ENCODE peak calls at places on chromosomes 16 and 17, in four cellular contexts. One of them, this sample, is unnamed.

GRCh38 chr17:16972346-16972745 is 428 bp upstream of the TNFRSF13B start:
- DNase-seq in RPMI7951: no peak
- DNase-seq in activated CD4-positive, alpha-beta T cell treated with anti-CD3 and anti-CD28 coated beads, Interleukin-2, amount 50 U/mL, for 48 hours: no peak
- DNase-seq in AG10803: no peak
- DNase-seq in this sample: no peak

GRCh38 chr16:89243664-89244063 is 26.2 kb downstream of the ZNF778 start:
- DNase-seq in activated CD4-positive, alpha-beta T cell treated with anti-CD3 and anti-CD28 coated beads, Interleukin-2, amount 50 U/mL, for 48 hours: no peak
- DNase-seq in AG10803: no peak
- DNase-seq in RPMI7951: no peak
- DNase-seq in this sample: no peak

GRCh38 chr17:72622661-72623433 is 469.6 kb downstream of the SLC39A11 start:
- DNase-seq in activated CD4-positive, alpha-beta T cell treated with anti-CD3 and anti-CD28 coated beads, Interleukin-2, amount 50 U/mL, for 48 hours: no peak
- DNase-seq in AG10803: no peak
- DNase-seq in RPMI7951: peak
- DNase-seq in this sample: no peak

GRCh38 chr17:49715221-49715620 is 7.5 kb upstream of the SLC35B1 start:
- DNase-seq in activated CD4-positive, alpha-beta T cell treated with anti-CD3 and anti-CD28 coated beads, Interleukin-2, amount 50 U/mL, for 48 hours: peak
- DNase-seq in AG10803: no peak
- DNase-seq in RPMI7951: no peak
- DNase-seq in this sample: no peak

GRCh38 chr17:44663095-44663494 is 6.8 kb downstream of the MEIOC start:
- DNase-seq in activated CD4-positive, alpha-beta T cell treated with anti-CD3 and anti-CD28 coated beads, Interleukin-2, amount 50 U/mL, for 48 hours: no peak
- DNase-seq in RPMI7951: no peak
- DNase-seq in AG10803: no peak
- DNase-seq in this sample: no peak

GRCh38 chr16:84339316-84339715 is 29.0 kb upstream of the ATP2C2 start:
- DNase-seq in AG10803: no peak
- DNase-seq in RPMI7951: no peak
- DNase-seq in activated CD4-positive, alpha-beta T cell treated with anti-CD3 and anti-CD28 coated beads, Interleukin-2, amount 50 U/mL, for 48 hours: no peak
- DNase-seq in this sample: no peak

GRCh38 chr16:79372504-79373184 is 227.9 kb downstream of the MAF start:
- DNase-seq in RPMI7951: peak
- DNase-seq in AG10803: peak
- DNase-seq in activated CD4-positive, alpha-beta T cell treated with anti-CD3 and anti-CD28 coated beads, Interleukin-2, amount 50 U/mL, for 48 hours: peak
- DNase-seq in this sample: no peak

GRCh38 chr16:2207872-2208271 is 2.6 kb downstream of the MLST8 start:
- DNase-seq in AG10803: no peak
- DNase-seq in activated CD4-positive, alpha-beta T cell treated with anti-CD3 and anti-CD28 coated beads, Interleukin-2, amount 50 U/mL, for 48 hours: no peak
- DNase-seq in RPMI7951: no peak
- DNase-seq in this sample: no peak

GRCh38 chr16:14378131-14378551 is 251.9 kb downstream of the PARN start:
- DNase-seq in activated CD4-positive, alpha-beta T cell treated with anti-CD3 and anti-CD28 coated beads, Interleukin-2, amount 50 U/mL, for 48 hours: no peak
- DNase-seq in AG10803: peak
- DNase-seq in RPMI7951: peak
- DNase-seq in this sample: peak

GRCh38 chr17:14113137-14113536 is 43.8 kb downstream of the COX10 start:
- DNase-seq in activated CD4-positive, alpha-beta T cell treated with anti-CD3 and anti-CD28 coated beads, Interleukin-2, amount 50 U/mL, for 48 hours: no peak
- DNase-seq in RPMI7951: no peak
- DNase-seq in AG10803: no peak
- DNase-seq in this sample: no peak

GRCh38 chr17:8122391-8122922 is 1.4 kb downstream of the HES7 start:
- DNase-seq in AG10803: peak
- DNase-seq in RPMI7951: peak
- DNase-seq in activated CD4-positive, alpha-beta T cell treated with anti-CD3 and anti-CD28 coated beads, Interleukin-2, amount 50 U/mL, for 48 hours: peak
- DNase-seq in this sample: peak

GRCh38 chr16:71467810-71468209 is 5.8 kb upstream of the ZNF23 start:
- DNase-seq in AG10803: no peak
- DNase-seq in RPMI7951: peak
- DNase-seq in activated CD4-positive, alpha-beta T cell treated with anti-CD3 and anti-CD28 coated beads, Interleukin-2, amount 50 U/mL, for 48 hours: peak
- DNase-seq in this sample: peak

GRCh38 chr17:339193-340061 is 13.2 kb downstream of the RPH3AL start:
- DNase-seq in RPMI7951: no peak
- DNase-seq in AG10803: no peak
- DNase-seq in activated CD4-positive, alpha-beta T cell treated with anti-CD3 and anti-CD28 coated beads, Interleukin-2, amount 50 U/mL, for 48 hours: no peak
- DNase-seq in this sample: no peak

GRCh38 chr17:28725166-28725659 is 820 bp downstream of the TLCD1 start:
- DNase-seq in RPMI7951: peak
- DNase-seq in AG10803: peak
- DNase-seq in activated CD4-positive, alpha-beta T cell treated with anti-CD3 and anti-CD28 coated beads, Interleukin-2, amount 50 U/mL, for 48 hours: no peak
- DNase-seq in this sample: peak

GRCh38 chr17:39548494-39548893 is 59.2 kb downstream of the NEUROD2 start:
- DNase-seq in RPMI7951: no peak
- DNase-seq in activated CD4-positive, alpha-beta T cell treated with anti-CD3 and anti-CD28 coated beads, Interleukin-2, amount 50 U/mL, for 48 hours: no peak
- DNase-seq in AG10803: no peak
- DNase-seq in this sample: peak

GRCh38 chr16:56860226-56861020 is 4.6 kb upstream of the SLC12A3 start:
- DNase-seq in RPMI7951: peak
- DNase-seq in activated CD4-positive, alpha-beta T cell treated with anti-CD3 and anti-CD28 coated beads, Interleukin-2, amount 50 U/mL, for 48 hours: peak
- DNase-seq in AG10803: no peak
- DNase-seq in this sample: no peak

GRCh38 chr17:43018932-43019331 is 3.3 kb downstream of the VAT1 start:
- DNase-seq in RPMI7951: no peak
- DNase-seq in activated CD4-positive, alpha-beta T cell treated with anti-CD3 and anti-CD28 coated beads, Interleukin-2, amount 50 U/mL, for 48 hours: no peak
- DNase-seq in AG10803: peak
- DNase-seq in this sample: no peak

GRCh38 chr17:61325382-61326073 is 74.1 kb upstream of the TBX2 start:
- DNase-seq in RPMI7951: peak
- DNase-seq in AG10803: peak
- DNase-seq in activated CD4-positive, alpha-beta T cell treated with anti-CD3 and anti-CD28 coated beads, Interleukin-2, amount 50 U/mL, for 48 hours: no peak
- DNase-seq in this sample: peak

GRCh38 chr16:8736123-8736680 is 61.2 kb downstream of the TMEM186 start:
- DNase-seq in AG10803: no peak
- DNase-seq in RPMI7951: no peak
- DNase-seq in activated CD4-positive, alpha-beta T cell treated with anti-CD3 and anti-CD28 coated beads, Interleukin-2, amount 50 U/mL, for 48 hours: no peak
- DNase-seq in this sample: no peak

GRCh38 chr17:69761767-69762321 is 313.2 kb upstream of the KCNJ16 start:
- DNase-seq in RPMI7951: peak
- DNase-seq in AG10803: peak
- DNase-seq in activated CD4-positive, alpha-beta T cell treated with anti-CD3 and anti-CD28 coated beads, Interleukin-2, amount 50 U/mL, for 48 hours: no peak
- DNase-seq in this sample: peak

GRCh38 chr16:89697616-89698331 is 3.7 kb downstream of the SPATA2L start:
- DNase-seq in activated CD4-positive, alpha-beta T cell treated with anti-CD3 and anti-CD28 coated beads, Interleukin-2, amount 50 U/mL, for 48 hours: no peak
- DNase-seq in RPMI7951: no peak
- DNase-seq in AG10803: no peak
- DNase-seq in this sample: no peak

GRCh38 chr17:6099492-6099891 is 29.3 kb downstream of the WSCD1 start:
- DNase-seq in RPMI7951: no peak
- DNase-seq in activated CD4-positive, alpha-beta T cell treated with anti-CD3 and anti-CD28 coated beads, Interleukin-2, amount 50 U/mL, for 48 hours: no peak
- DNase-seq in AG10803: no peak
- DNase-seq in this sample: no peak

GRCh38 chr16:31700200-31700529 is 172.5 kb downstream of the AHSP start:
- DNase-seq in AG10803: no peak
- DNase-seq in activated CD4-positive, alpha-beta T cell treated with anti-CD3 and anti-CD28 coated beads, Interleukin-2, amount 50 U/mL, for 48 hours: no peak
- DNase-seq in RPMI7951: no peak
- DNase-seq in this sample: peak

GRCh38 chr16:27365142-27366089 is 36.6 kb upstream of the IL21R start:
- DNase-seq in activated CD4-positive, alpha-beta T cell treated with anti-CD3 and anti-CD28 coated beads, Interleukin-2, amount 50 U/mL, for 48 hours: no peak
- DNase-seq in AG10803: peak
- DNase-seq in RPMI7951: peak
- DNase-seq in this sample: peak

GRCh38 chr17:5179003-5179402 is 12.7 kb downstream of the ZNF594 start:
- DNase-seq in activated CD4-positive, alpha-beta T cell treated with anti-CD3 and anti-CD28 coated beads, Interleukin-2, amount 50 U/mL, for 48 hours: no peak
- DNase-seq in AG10803: no peak
- DNase-seq in RPMI7951: no peak
- DNase-seq in this sample: no peak

GRCh38 chr17:74528491-74529199 is 2.6 kb downstream of the CD300LB start:
- DNase-seq in AG10803: no peak
- DNase-seq in activated CD4-positive, alpha-beta T cell treated with anti-CD3 and anti-CD28 coated beads, Interleukin-2, amount 50 U/mL, for 48 hours: no peak
- DNase-seq in RPMI7951: no peak
- DNase-seq in this sample: no peak

GRCh38 chr16:50024207-50024606 is 818 bp upstream of the CNEP1R1 start:
- DNase-seq in activated CD4-positive, alpha-beta T cell treated with anti-CD3 and anti-CD28 coated beads, Interleukin-2, amount 50 U/mL, for 48 hours: no peak
- DNase-seq in AG10803: no peak
- DNase-seq in RPMI7951: no peak
- DNase-seq in this sample: no peak

GRCh38 chr17:13562271-13562800 is 39.4 kb downstream of the HS3ST3A1 start:
- DNase-seq in RPMI7951: peak
- DNase-seq in activated CD4-positive, alpha-beta T cell treated with anti-CD3 and anti-CD28 coated beads, Interleukin-2, amount 50 U/mL, for 48 hours: no peak
- DNase-seq in AG10803: peak
- DNase-seq in this sample: peak

GRCh38 chr16:2056077-2056476 is 8.3 kb downstream of the TSC2 start:
- DNase-seq in RPMI7951: no peak
- DNase-seq in AG10803: peak
- DNase-seq in activated CD4-positive, alpha-beta T cell treated with anti-CD3 and anti-CD28 coated beads, Interleukin-2, amount 50 U/mL, for 48 hours: no peak
- DNase-seq in this sample: peak

GRCh38 chr16:560701-561412 is 663 bp downstream of the PRR35 start:
- DNase-seq in RPMI7951: no peak
- DNase-seq in AG10803: no peak
- DNase-seq in activated CD4-positive, alpha-beta T cell treated with anti-CD3 and anti-CD28 coated beads, Interleukin-2, amount 50 U/mL, for 48 hours: no peak
- DNase-seq in this sample: no peak

This sample was measured in foreskin fibroblast.